ENCODE peak calls at places on chromosomes 1 and 21, in nine cellular contexts. G is breast epithelium; S is aorta; P is psoas muscle; H is right lobe of liver; W is heart left ventricle; Q is lung; U is left ventricle myocardium inferior; X is CD8-positive, alpha-beta T cell. N is an unnamed sample.
A peak's percentile ranks its signal among the peaks of the same experiment; 100 is the strongest.

GRCh38 chr1:181142096-181143043 is 53.9 kb downstream of the IER5 start:
- DNase-seq in G (peak; percentile 82), P (peak; percentile 95), W (peak; percentile 88), Q (peak; percentile 89), H (peak; percentile 87), X (peak; percentile 89), U (peak; percentile 87), S (peak; percentile 90), N (peak; percentile 97)

GRCh38 chr1:10402729-10403274 is 3.9 kb downstream of the PGD start:
- DNase-seq in U (no peak), X (no peak), W (no peak), P (no peak), S (no peak), Q (no peak), G (no peak), H (no peak), N (no peak)

GRCh38 chr1:1630965-1631792 is 794 bp upstream of the MMP23B start:
- DNase-seq in U (peak; percentile 83), X (peak; percentile 38), P (peak; percentile 88), S (peak; percentile 83), Q (peak; percentile 51), G (no peak), H (peak; percentile 62), W (peak; percentile 81), N (peak; percentile 86)

GRCh38 chr21:34519694-34520093 is 7.7 kb upstream of the KCNE1 start:
- DNase-seq in Q (no peak), G (no peak), H (no peak), W (no peak), U (no peak), P (no peak), X (no peak), S (no peak), N (no peak)

GRCh38 chr1:205229399-205229861 is 1.7 kb downstream of the TMCC2 start:
- DNase-seq in H (no peak), S (no peak), G (peak; percentile 33), P (peak; percentile 84), Q (peak; percentile 56), U (no peak), X (peak; percentile 62), W (peak; percentile 48), N (no peak)

GRCh38 chr1:57485643-57486042 is 61.8 kb upstream of the DAB1 start:
- DNase-seq in S (no peak), X (no peak), H (no peak), W (no peak), P (no peak), U (no peak), G (no peak), Q (no peak), N (no peak)

GRCh38 chr1:89454845-89455521 is 69.6 kb upstream of the LRRC8B start:
- DNase-seq in P (no peak), Q (no peak), S (no peak), G (no peak), X (peak; percentile 60), H (peak; percentile 20), W (peak; percentile 24), U (no peak), N (no peak)

GRCh38 chr1:113759341-113760101 is at the start of gene PHTF1:
- DNase-seq in U (peak; percentile 71), Q (peak; percentile 78), P (peak; percentile 85), G (peak; percentile 26), S (peak; percentile 88), H (peak; percentile 82), W (peak; percentile 82), X (peak; percentile 63), N (peak; percentile 95)

GRCh38 chr1:151340870-151341754 is 5.9 kb downstream of the RFX5 start:
- DNase-seq in H (no peak), S (no peak), Q (peak; percentile 42), G (no peak), W (peak; percentile 43), X (peak; percentile 53), P (no peak), U (no peak), N (no peak)

GRCh38 chr21:25115021-25115420 is 492.3 kb downstream of the MRPL39 start:
- DNase-seq in G (no peak), H (no peak), W (no peak), U (no peak), S (no peak), Q (no peak), X (no peak), P (no peak), N (no peak)

GRCh38 chr1:29703596-29703995 is 467.3 kb downstream of the PTPRU start:
- DNase-seq in X (no peak), W (no peak), P (peak; percentile 17), U (no peak), Q (no peak), G (no peak), S (no peak), H (no peak), N (no peak)

GRCh38 chr1:43705982-43706597 is 1.2 kb upstream of the ST3GAL3 start:
- DNase-seq in P (no peak), S (no peak), W (no peak), U (no peak), G (no peak), H (no peak), Q (no peak), X (no peak), N (no peak)

GRCh38 chr1:45884700-45885099 is 81.3 kb downstream of the MAST2 start:
- DNase-seq in X (no peak), H (no peak), S (no peak), Q (no peak), W (no peak), U (no peak), G (no peak), P (no peak), N (no peak)

GRCh38 chr1:181413195-181413815 is 70.0 kb upstream of the CACNA1E start:
- DNase-seq in G (no peak), U (no peak), X (no peak), Q (no peak), P (no peak), H (no peak), S (no peak), W (no peak), N (no peak)

GRCh38 chr1:43867946-43868740 is 65.5 kb upstream of the ARTN start:
- DNase-seq in Q (no peak), P (no peak), H (no peak), X (no peak), U (no peak), G (no peak), W (no peak), S (no peak), N (no peak)

GRCh38 chr1:165597883-165598675 is 33.0 kb upstream of the MGST3 start:
- DNase-seq in Q (peak; percentile 95), W (peak; percentile 97), X (peak; percentile 89), P (peak; percentile 96), S (peak; percentile 99), G (peak; percentile 97), U (peak; percentile 96), H (peak; percentile 99), N (peak; percentile 96)
- H3K4me3 ChIP-seq in Q (peak overlapping the region; percentile 58), W (peak overlapping the region; percentile 52), X (peak overlapping the region; percentile 63), P (peak overlapping the region; percentile 75), S (peak overlapping the region; percentile 86), G (peak overlapping the region; percentile 73), U (peak overlapping the region; percentile 74), H (peak overlapping the region; percentile 60), N (peak overlapping the region; percentile 36)

GRCh38 chr1:244843148-244843978 is 7.9 kb downstream of the COX20 start:
- DNase-seq in X (no peak), W (no peak), S (no peak), H (no peak), Q (no peak), G (no peak), U (no peak), P (no peak), N (no peak)
- H3K4me1 ChIP-seq in X (peaks cover 25% of the 10 kb centered on the region), W (no peaks in the 10 kb centered on the region), S (peaks cover 2% of the 10 kb centered on the region), H (peaks cover 5% of the 10 kb centered on the region), Q (peaks cover 3% of the 10 kb centered on the region), G (no peaks in the 10 kb centered on the region), U (peaks cover 53% of the 10 kb centered on the region), P (peaks cover 32% of the 10 kb centered on the region), N (peaks cover 5% of the 10 kb centered on the region)

DNA sequence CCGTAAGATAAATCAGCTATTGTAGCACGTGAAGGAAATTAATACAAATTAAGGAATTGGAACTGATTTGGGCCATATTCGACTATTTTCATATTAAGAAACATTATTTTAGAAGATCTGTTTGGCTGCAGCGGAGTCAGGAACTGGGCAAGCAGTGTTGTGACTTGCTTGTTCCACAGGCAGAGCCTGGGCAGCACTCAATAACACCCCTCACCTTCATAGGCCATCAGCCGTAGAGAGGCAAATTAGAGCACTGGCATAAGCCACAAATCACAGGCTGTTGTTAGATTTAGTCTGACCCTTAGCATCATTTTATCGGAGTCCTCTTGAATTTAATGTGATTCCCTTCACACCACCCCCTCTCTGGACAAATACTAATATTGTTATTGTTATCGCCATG is 72.8 kb downstream of the PBX1 start:
- DNase-seq in Q (no peak), H (no peak), W (no peak), X (no peak), P (no peak), U (no peak), S (no peak), G (no peak), N (no peak)
- H3K27ac ChIP-seq in Q (peak overlapping the region; percentile 49), H (no peak overlapping the region), W (peak overlapping the region; percentile 33), X (no peak overlapping the region), P (peak overlapping the region; percentile 67), U (peak overlapping the region; percentile 62), S (no peak overlapping the region), G (no peak overlapping the region), N (no peak overlapping the region)

GRCh38 chr1:183021405-183022201 is 1.6 kb upstream of the LAMC1 start:
- DNase-seq in S (no peak), W (no peak), U (no peak), H (no peak), G (no peak), X (no peak), P (no peak), Q (no peak), N (no peak)
- H3K4me3 ChIP-seq in S (no peak overlapping the region), W (peak overlapping the region; percentile 88), U (peak overlapping the region; percentile 73), H (no peak overlapping the region), G (peak overlapping the region; percentile 83), X (no peak overlapping the region), P (peak overlapping the region; percentile 89), Q (no peak overlapping the region), N (peak overlapping the region; percentile 66)

GRCh38 chr21:42740405-42740909 is 87.0 kb downstream of the PDE9A start:
- DNase-seq in W (no peak), S (no peak), X (no peak), Q (no peak), H (no peak), G (no peak), U (no peak), P (no peak), N (no peak)
- H3K4me1 ChIP-seq in W (no peaks in the 10 kb centered on the region), S (no peaks in the 10 kb centered on the region), X (peaks cover 32% of the 10 kb centered on the region), Q (no peaks in the 10 kb centered on the region), H (peaks cover 30% of the 10 kb centered on the region), G (no peaks in the 10 kb centered on the region), U (peaks cover 46% of the 10 kb centered on the region), P (peaks cover 8% of the 10 kb centered on the region), N (peaks cover 23% of the 10 kb centered on the region)